ENCODE peak calls at places on chromosomes 1 and 21, in five cellular contexts. Z is mucosa of gallbladder, J is amniotic epithelial cell, F is NCI-H1417 treated with DMSO at 0.1 percent for 48 hours, S is pulmonary artery endothelial cell. R is an unnamed sample.

GRCh38 chr1:17255336-17255735 is 6.4 kb downstream of the PADI3 start:
- DNase-seq in S (no peak), F (no peak), Z (no peak), J (no peak), R (no peak)

GRCh38 chr1:227225715-227226346 is 92.5 kb downstream of the CDC42BPA start:
- DNase-seq in F (no peak), S (peak), Z (no peak), J (peak), R (peak)

GRCh38 chr1:115307621-115308020 is 30.4 kb downstream of the NGF start:
- DNase-seq in S (no peak), Z (no peak), J (no peak), F (no peak), R (no peak)

GRCh38 chr1:115275216-115275615 is 62.8 kb downstream of the NGF start:
- DNase-seq in F (no peak), Z (no peak), J (peak), S (no peak), R (no peak)

GRCh38 chr1:216961516-216961915 is 238.3 kb upstream of the ESRRG start:
- DNase-seq in Z (no peak), J (no peak), S (no peak), F (no peak), R (no peak)

GRCh38 chr1:86154581-86155060 is 2.0 kb downstream of the COL24A1 start:
- DNase-seq in S (no peak), F (no peak), Z (no peak), J (peak), R (no peak)

GRCh38 chr1:16083486-16083885 is 10.0 kb upstream of the FAM131C start:
- DNase-seq in Z (no peak), S (no peak), F (no peak), J (no peak), R (no peak)

GRCh38 chr21:28960245-28960644 is 32.4 kb downstream of the LTN1 start:
- DNase-seq in J (no peak), F (no peak), S (no peak), Z (no peak), R (no peak)

GRCh38 chr1:151166506-151166956 is 587 bp downstream of the SCNM1 start:
- DNase-seq in S (no peak), J (peak), Z (no peak), F (no peak), R (peak)

GRCh38 chr1:109161836-109162606 is 48.1 kb downstream of the ELAPOR1 start:
- DNase-seq in Z (peak), S (no peak), J (peak), F (no peak), R (peak)

GRCh38 chr1:156857532-156857931 is 1.4 kb downstream of the INSRR start:
- DNase-seq in S (no peak), J (no peak), F (no peak), Z (no peak), R (no peak)

GRCh38 chr21:41232055-41232454 is 64.1 kb downstream of the BACE2 start:
- DNase-seq in J (no peak), S (no peak), Z (no peak), F (no peak), R (no peak)

GRCh38 chr1:15311886-15312285 is 64.9 kb downstream of the FHAD1 start:
- DNase-seq in F (no peak), S (no peak), Z (no peak), J (peak), R (peak)

GRCh38 chr21:14480601-14481000 is 65.5 kb downstream of the SAMSN1 start:
- DNase-seq in F (no peak), Z (no peak), J (no peak), S (no peak), R (no peak)

GRCh38 chr1:22024485-22025367 is 23.3 kb downstream of the CELA3A start:
- DNase-seq in Z (peak), J (peak), S (peak), F (no peak), R (peak)

GRCh38 chr21:44058652-44058964 is 46.5 kb downstream of the TRAPPC10 start:
- DNase-seq in S (no peak), J (no peak), F (no peak), Z (no peak), R (no peak)

GRCh38 chr1:231691618-231692259 is 65.1 kb downstream of the DISC1 start:
- DNase-seq in Z (no peak), F (no peak), J (no peak), S (no peak), R (peak)

GRCh38 chr1:246035060-246035531 is 472.0 kb downstream of the SMYD3 start:
- DNase-seq in J (no peak), F (no peak), Z (no peak), S (no peak), R (no peak)

GRCh38 chr21:38343691-38344090 is 86.9 kb downstream of the KCNJ15 start:
- DNase-seq in F (no peak), Z (peak), S (no peak), J (peak), R (peak)

GRCh38 chr1:30414086-30414850 is 309.1 kb downstream of the MATN1 start:
- DNase-seq in J (no peak), Z (no peak), F (no peak), S (no peak), R (no peak)

GRCh38 chr1:10655002-10655401 is 141.4 kb downstream of the CASZ1 start:
- DNase-seq in J (no peak), S (no peak), Z (peak), F (no peak), R (no peak)

GRCh38 chr21:26469789-26470188 is 103.3 kb downstream of the CYYR1 start:
- DNase-seq in S (no peak), J (peak), F (no peak), Z (no peak), R (peak)

GRCh38 chr1:84936116-84936810 is 43.3 kb upstream of the LPAR3 start:
- DNase-seq in J (peak), Z (peak), F (no peak), S (peak), R (peak)

GRCh38 chr1:2786329-2787162 is 14.9 kb downstream of the TTC34 start:
- DNase-seq in Z (peak), F (no peak), J (no peak), S (no peak), R (no peak)

GRCh38 chr1:23421752-23422312 is 2.7 kb downstream of the TCEA3 start:
- DNase-seq in S (no peak), Z (no peak), J (peak), F (no peak), R (no peak)

GRCh38 chr1:232292818-232293217 is 337.1 kb downstream of the SIPA1L2 start:
- DNase-seq in F (no peak), S (no peak), J (no peak), Z (no peak), R (no peak)

GRCh38 chr1:5403935-5404334 is 588.3 kb downstream of the NPHP4 start:
- DNase-seq in J (no peak), Z (no peak), F (no peak), S (no peak), R (no peak)

GRCh38 chr1:205374205-205375078 is 17.7 kb upstream of the KLHDC8A start:
- DNase-seq in S (no peak), Z (no peak), F (no peak), J (peak), R (peak)

GRCh38 chr1:37051386-37051785 is 17.1 kb upstream of the GRIK3 start:
- DNase-seq in J (no peak), F (no peak), Z (no peak), S (no peak), R (no peak)

GRCh38 chr1:150999051-150999674 is 7.5 kb downstream of the MINDY1 start:
- DNase-seq in F (no peak), S (peak), J (peak), Z (no peak), R (peak)

GRCh38 chr1:59522925-59523505 is 226.1 kb downstream of the FGGY start:
- DNase-seq in S (no peak), F (no peak), J (no peak), Z (no peak), R (no peak)

GRCh38 chr1:241114699-241115233 is 242.2 kb downstream of the RGS7 start:
- DNase-seq in S (no peak), J (no peak), Z (no peak), F (no peak), R (no peak)

GRCh38 chr1:235018161-235018560 is 110.5 kb downstream of the TOMM20 start:
- DNase-seq in F (no peak), J (peak), S (no peak), Z (no peak), R (peak)

GRCh38 chr1:74652711-74653131 is 20.9 kb downstream of the ERICH3 start:
- DNase-seq in S (no peak), J (peak), Z (peak), F (no peak), R (peak)

GRCh38 chr1:26531651-26532131 is 2.1 kb downstream of the RPS6KA1 start:
- DNase-seq in J (no peak), Z (peak), S (no peak), F (no peak), R (no peak)

GRCh38 chr1:44670751-44671640 is 3.3 kb downstream of the TMEM53 start:
- DNase-seq in F (no peak), Z (no peak), J (no peak), S (no peak), R (no peak)

GRCh38 chr1:119882172-119883029 is 13.9 kb downstream of the ADAM30 start:
- DNase-seq in F (no peak), S (no peak), J (peak), Z (no peak), R (no peak)

GRCh38 chr1:197399691-197400521 is 131.9 kb downstream of the CRB1 start:
- DNase-seq in F (no peak), S (peak), Z (no peak), J (peak), R (peak)